ENCODE peak calls at places on chromosomes 1 and 21, in seven cellular contexts. One of them, this sample, is unnamed.

GRCh38 chr1:110324667-110325066 is 14.5 kb upstream of the RBM15 start:
- DNase-seq in GM12865: no peak
- DNase-seq in stimulated activated CD4-positive, alpha-beta T cell treated with anti-CD3 and anti-CD28 coated beads, Interleukin-2, amount 100 ng/mL, for 4 hours: no peak
- DNase-seq in H9: no peak
- DNase-seq in HTR-8/SVneo: no peak
- DNase-seq in occipital lobe: no peak
- DNase-seq in WTC11: no peak
- DNase-seq in this sample: no peak

GRCh38 chr1:54812801-54813478 is 11.8 kb upstream of the TTC22 start:
- DNase-seq in GM12865: peak
- DNase-seq in stimulated activated CD4-positive, alpha-beta T cell treated with anti-CD3 and anti-CD28 coated beads, Interleukin-2, amount 100 ng/mL, for 4 hours: no peak
- DNase-seq in H9: no peak
- DNase-seq in HTR-8/SVneo: no peak
- DNase-seq in occipital lobe: no peak
- DNase-seq in WTC11: no peak
- DNase-seq in this sample: no peak

GRCh38 chr1:210777914-210778313 is 356.0 kb downstream of the KCNH1 start:
- DNase-seq in GM12865: no peak
- DNase-seq in stimulated activated CD4-positive, alpha-beta T cell treated with anti-CD3 and anti-CD28 coated beads, Interleukin-2, amount 100 ng/mL, for 4 hours: no peak
- DNase-seq in H9: no peak
- DNase-seq in HTR-8/SVneo: no peak
- DNase-seq in occipital lobe: no peak
- DNase-seq in WTC11: no peak
- DNase-seq in this sample: no peak

GRCh38 chr1:244028701-244029100 is 22.4 kb upstream of the ZBTB18 start:
- DNase-seq in GM12865: no peak
- DNase-seq in stimulated activated CD4-positive, alpha-beta T cell treated with anti-CD3 and anti-CD28 coated beads, Interleukin-2, amount 100 ng/mL, for 4 hours: no peak
- DNase-seq in H9: no peak
- DNase-seq in HTR-8/SVneo: no peak
- DNase-seq in occipital lobe: no peak
- DNase-seq in WTC11: no peak
- DNase-seq in this sample: no peak

GRCh38 chr1:199909137-199909536 is 118.4 kb upstream of the NR5A2 start:
- DNase-seq in GM12865: no peak
- DNase-seq in stimulated activated CD4-positive, alpha-beta T cell treated with anti-CD3 and anti-CD28 coated beads, Interleukin-2, amount 100 ng/mL, for 4 hours: no peak
- DNase-seq in H9: no peak
- DNase-seq in HTR-8/SVneo: no peak
- DNase-seq in occipital lobe: no peak
- DNase-seq in WTC11: no peak
- DNase-seq in this sample: no peak

GRCh38 chr1:92464588-92465255 is 22.0 kb downstream of the GFI1 start:
- DNase-seq in GM12865: no peak
- DNase-seq in stimulated activated CD4-positive, alpha-beta T cell treated with anti-CD3 and anti-CD28 coated beads, Interleukin-2, amount 100 ng/mL, for 4 hours: no peak
- DNase-seq in H9: no peak
- DNase-seq in HTR-8/SVneo: no peak
- DNase-seq in occipital lobe: no peak
- DNase-seq in WTC11: no peak
- DNase-seq in this sample: no peak

GRCh38 chr1:42753070-42753469 is 13.0 kb upstream of the CLDN19 start:
- DNase-seq in GM12865: no peak
- DNase-seq in stimulated activated CD4-positive, alpha-beta T cell treated with anti-CD3 and anti-CD28 coated beads, Interleukin-2, amount 100 ng/mL, for 4 hours: no peak
- DNase-seq in H9: no peak
- DNase-seq in HTR-8/SVneo: no peak
- DNase-seq in occipital lobe: no peak
- DNase-seq in WTC11: no peak
- DNase-seq in this sample: no peak

GRCh38 chr1:156858555-156858956 is 361 bp downstream of the INSRR start:
- DNase-seq in GM12865: no peak
- DNase-seq in stimulated activated CD4-positive, alpha-beta T cell treated with anti-CD3 and anti-CD28 coated beads, Interleukin-2, amount 100 ng/mL, for 4 hours: no peak
- DNase-seq in H9: no peak
- DNase-seq in HTR-8/SVneo: no peak
- DNase-seq in occipital lobe: no peak
- DNase-seq in WTC11: no peak
- DNase-seq in this sample: peak

GRCh38 chr1:162726539-162726938 is 64.0 kb upstream of the HSD17B7 start:
- DNase-seq in GM12865: no peak
- DNase-seq in stimulated activated CD4-positive, alpha-beta T cell treated with anti-CD3 and anti-CD28 coated beads, Interleukin-2, amount 100 ng/mL, for 4 hours: no peak
- DNase-seq in H9: no peak
- DNase-seq in HTR-8/SVneo: no peak
- DNase-seq in occipital lobe: no peak
- DNase-seq in WTC11: no peak
- DNase-seq in this sample: peak

GRCh38 chr1:18534810-18535205 is 54.1 kb downstream of the KLHDC7A start:
- DNase-seq in GM12865: no peak
- DNase-seq in stimulated activated CD4-positive, alpha-beta T cell treated with anti-CD3 and anti-CD28 coated beads, Interleukin-2, amount 100 ng/mL, for 4 hours: no peak
- DNase-seq in H9: peak
- DNase-seq in HTR-8/SVneo: no peak
- DNase-seq in occipital lobe: no peak
- DNase-seq in WTC11: no peak
- DNase-seq in this sample: no peak

GRCh38 chr21:37237764-37238163 is 29.4 kb downstream of the VPS26C start:
- DNase-seq in GM12865: no peak
- DNase-seq in stimulated activated CD4-positive, alpha-beta T cell treated with anti-CD3 and anti-CD28 coated beads, Interleukin-2, amount 100 ng/mL, for 4 hours: no peak
- DNase-seq in H9: no peak
- DNase-seq in HTR-8/SVneo: no peak
- DNase-seq in occipital lobe: no peak
- DNase-seq in WTC11: no peak
- DNase-seq in this sample: no peak

GRCh38 chr1:94324168-94324544 is 86.8 kb upstream of the ARHGAP29 start:
- DNase-seq in GM12865: no peak
- DNase-seq in stimulated activated CD4-positive, alpha-beta T cell treated with anti-CD3 and anti-CD28 coated beads, Interleukin-2, amount 100 ng/mL, for 4 hours: no peak
- DNase-seq in H9: no peak
- DNase-seq in HTR-8/SVneo: no peak
- DNase-seq in occipital lobe: no peak
- DNase-seq in WTC11: no peak
- DNase-seq in this sample: no peak